ENCODE peak calls at places on chromosomes 6 and 20, in six cellular contexts. One of them, this sample, is unnamed.

GRCh38 chr6:82980086-82980485 is 85.6 kb downstream of the UBE3D start:
- DNase-seq in foreskin fibroblast: peak
- DNase-seq in neural progenitor cell: no peak
- DNase-seq in astrocyte of the spinal cord: peak
- DNase-seq in aorta: no peak
- DNase-seq in fibroblast of mammary gland: peak
- DNase-seq in this sample: no peak

GRCh38 chr6:1610497-1611321 is 994 bp downstream of the FOXC1 start:
- DNase-seq in foreskin fibroblast: no peak
- DNase-seq in neural progenitor cell: peak
- DNase-seq in astrocyte of the spinal cord: no peak
- DNase-seq in aorta: peak
- DNase-seq in fibroblast of mammary gland: no peak
- DNase-seq in this sample: peak

GRCh38 chr6:6892706-6893601 is 214.8 kb upstream of the RREB1 start:
- DNase-seq in foreskin fibroblast: no peak
- DNase-seq in neural progenitor cell: no peak
- DNase-seq in astrocyte of the spinal cord: no peak
- DNase-seq in aorta: no peak
- DNase-seq in fibroblast of mammary gland: no peak
- DNase-seq in this sample: no peak

GRCh38 chr6:137867685-137868509 is 838 bp downstream of the TNFAIP3 start:
- DNase-seq in foreskin fibroblast: no peak
- DNase-seq in neural progenitor cell: peak
- DNase-seq in astrocyte of the spinal cord: no peak
- DNase-seq in aorta: no peak
- DNase-seq in fibroblast of mammary gland: no peak
- DNase-seq in this sample: no peak

GRCh38 chr6:3748208-3748701 is 3.3 kb downstream of the PXDC1 start:
- DNase-seq in foreskin fibroblast: peak
- DNase-seq in neural progenitor cell: peak
- DNase-seq in astrocyte of the spinal cord: peak
- DNase-seq in aorta: peak
- DNase-seq in fibroblast of mammary gland: peak
- DNase-seq in this sample: peak

GRCh38 chr6:143731789-143732188 is 54.0 kb downstream of the PHACTR2 start:
- DNase-seq in foreskin fibroblast: no peak
- DNase-seq in neural progenitor cell: no peak
- DNase-seq in astrocyte of the spinal cord: no peak
- DNase-seq in aorta: no peak
- DNase-seq in fibroblast of mammary gland: no peak
- DNase-seq in this sample: no peak

GRCh38 chr6:157570104-157570503 is 189.1 kb downstream of the ZDHHC14 start:
- DNase-seq in foreskin fibroblast: no peak
- DNase-seq in neural progenitor cell: no peak
- DNase-seq in astrocyte of the spinal cord: no peak
- DNase-seq in aorta: no peak
- DNase-seq in fibroblast of mammary gland: no peak
- DNase-seq in this sample: no peak

GRCh38 chr6:42136508-42137191 is 5.8 kb downstream of the C6orf132 start:
- DNase-seq in foreskin fibroblast: peak
- DNase-seq in neural progenitor cell: peak
- DNase-seq in astrocyte of the spinal cord: peak
- DNase-seq in aorta: no peak
- DNase-seq in fibroblast of mammary gland: peak
- DNase-seq in this sample: peak

GRCh38 chr6:141490982-141491381 is 641.7 kb upstream of the GJE1 start:
- DNase-seq in foreskin fibroblast: no peak
- DNase-seq in neural progenitor cell: no peak
- DNase-seq in astrocyte of the spinal cord: no peak
- DNase-seq in aorta: no peak
- DNase-seq in fibroblast of mammary gland: no peak
- DNase-seq in this sample: no peak

GRCh38 chr20:25059487-25059820 is 1.5 kb upstream of the ACSS1 start:
- DNase-seq in foreskin fibroblast: no peak
- DNase-seq in neural progenitor cell: no peak
- DNase-seq in astrocyte of the spinal cord: no peak
- DNase-seq in aorta: no peak
- DNase-seq in fibroblast of mammary gland: no peak
- DNase-seq in this sample: no peak

DNA sequence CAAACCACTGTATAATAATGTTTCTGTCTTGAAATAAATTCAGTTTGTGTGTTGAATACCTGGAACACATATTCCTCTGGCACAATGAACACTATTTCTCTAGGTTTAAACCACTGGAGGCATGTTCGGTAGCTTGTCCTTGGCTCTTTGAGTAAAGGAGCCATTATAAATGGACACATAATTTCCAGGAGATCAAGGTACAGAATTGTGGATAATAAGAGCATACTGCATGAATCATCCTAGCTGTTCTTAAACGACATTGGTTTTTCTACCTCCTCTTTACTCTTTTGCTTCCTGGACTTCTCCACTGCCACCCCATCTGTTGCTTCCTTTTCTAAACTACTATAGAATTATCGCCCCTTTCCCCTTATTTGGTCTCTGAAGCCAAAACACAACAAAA is 1.2 kb downstream of the CENPW start:
- DNase-seq in foreskin fibroblast: no peak
- DNase-seq in neural progenitor cell: no peak
- DNase-seq in astrocyte of the spinal cord: no peak
- DNase-seq in aorta: no peak
- DNase-seq in fibroblast of mammary gland: no peak
- DNase-seq in this sample: no peak
- H3K4me3 ChIP-seq in foreskin fibroblast: peak
- H3K4me3 ChIP-seq in neural progenitor cell: peak
- H3K4me3 ChIP-seq in astrocyte of the spinal cord: peak
- H3K4me3 ChIP-seq in aorta: no peak
- H3K4me3 ChIP-seq in fibroblast of mammary gland: peak
- H3K4me3 ChIP-seq in this sample: peak

DNA sequence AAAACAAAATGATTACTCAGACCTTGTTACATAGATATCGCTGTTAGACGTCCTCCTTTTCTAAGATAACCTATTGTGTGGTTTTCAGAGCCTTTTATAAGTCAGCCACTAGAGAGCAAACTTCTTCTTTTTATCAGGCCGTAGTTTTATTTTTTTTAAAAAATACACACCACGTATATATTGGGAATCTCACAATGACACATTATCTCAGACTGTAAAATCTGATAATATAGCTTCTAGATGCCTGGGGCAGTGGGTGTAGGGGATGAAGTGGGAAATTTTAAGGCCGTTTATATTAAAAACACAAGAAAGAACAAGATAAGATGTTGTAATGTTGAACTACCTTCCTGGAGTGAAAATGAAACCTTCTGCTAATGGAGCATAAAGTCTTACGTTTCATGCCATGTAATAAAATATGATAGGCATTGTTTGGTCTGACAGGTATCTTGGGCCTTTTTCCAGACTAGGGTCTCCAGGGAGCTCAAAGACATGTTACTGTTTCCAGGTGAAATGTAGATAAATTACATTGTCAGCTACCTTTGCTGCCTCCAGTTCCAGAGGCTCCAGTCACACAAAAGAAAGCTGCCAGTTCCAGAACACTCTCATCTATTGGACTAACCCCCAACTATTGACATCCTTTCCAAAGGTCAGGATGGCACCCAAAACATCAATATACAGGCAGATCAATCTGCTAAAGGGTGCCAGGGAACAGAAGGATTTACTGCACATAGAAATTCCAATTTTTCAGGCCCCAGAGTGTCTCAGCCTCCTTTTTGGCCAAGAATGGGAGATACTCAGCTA is 130.2 kb upstream of the AKIRIN2 start:
- DNase-seq in foreskin fibroblast: peak
- DNase-seq in neural progenitor cell: no peak
- DNase-seq in astrocyte of the spinal cord: peak
- DNase-seq in aorta: no peak
- DNase-seq in fibroblast of mammary gland: peak
- DNase-seq in this sample: no peak
- H3K4me3 ChIP-seq in foreskin fibroblast: peak
- H3K4me3 ChIP-seq in neural progenitor cell: no peak
- H3K4me3 ChIP-seq in astrocyte of the spinal cord: peak
- H3K4me3 ChIP-seq in aorta: peak
- H3K4me3 ChIP-seq in fibroblast of mammary gland: peak
- H3K4me3 ChIP-seq in this sample: peak

GRCh38 chr6:236519-236918 is 55.8 kb upstream of the DUSP22 start:
- DNase-seq in foreskin fibroblast: no peak
- DNase-seq in neural progenitor cell: no peak
- DNase-seq in astrocyte of the spinal cord: no peak
- DNase-seq in aorta: no peak
- DNase-seq in fibroblast of mammary gland: no peak
- DNase-seq in this sample: no peak
- H3K4me3 ChIP-seq in foreskin fibroblast: no peak
- H3K4me3 ChIP-seq in neural progenitor cell: no peak
- H3K4me3 ChIP-seq in astrocyte of the spinal cord: no peak
- H3K4me3 ChIP-seq in aorta: no peak
- H3K4me3 ChIP-seq in fibroblast of mammary gland: no peak
- H3K4me3 ChIP-seq in this sample: no peak

GRCh38 chr6:77159730-77160129 is 303.6 kb downstream of the HTR1B start:
- DNase-seq in foreskin fibroblast: no peak
- DNase-seq in neural progenitor cell: no peak
- DNase-seq in astrocyte of the spinal cord: no peak
- DNase-seq in aorta: no peak
- DNase-seq in fibroblast of mammary gland: no peak
- DNase-seq in this sample: no peak
- H3K4me3 ChIP-seq in foreskin fibroblast: no peak
- H3K4me3 ChIP-seq in neural progenitor cell: no peak
- H3K4me3 ChIP-seq in astrocyte of the spinal cord: no peak
- H3K4me3 ChIP-seq in aorta: no peak
- H3K4me3 ChIP-seq in fibroblast of mammary gland: no peak
- H3K4me3 ChIP-seq in this sample: no peak

GRCh38 chr6:121885399-121886152 is 450.1 kb downstream of the GJA1 start:
- DNase-seq in foreskin fibroblast: no peak
- DNase-seq in neural progenitor cell: no peak
- DNase-seq in astrocyte of the spinal cord: no peak
- DNase-seq in aorta: no peak
- DNase-seq in fibroblast of mammary gland: no peak
- DNase-seq in this sample: no peak
- H3K4me3 ChIP-seq in foreskin fibroblast: no peak
- H3K4me3 ChIP-seq in neural progenitor cell: no peak
- H3K4me3 ChIP-seq in astrocyte of the spinal cord: no peak
- H3K4me3 ChIP-seq in aorta: no peak
- H3K4me3 ChIP-seq in fibroblast of mammary gland: no peak
- H3K4me3 ChIP-seq in this sample: no peak